ENCODE peak calls at places on chromosomes 13 and 19, in eight cellular contexts. B, T, C, G, X, O, D and M are unnamed samples.
A peak's percentile ranks its signal among the peaks of the same experiment; 100 is the strongest.

GRCh38 chr13:58985845-58986244 is 1177.9 kb downstream of the DIAPH3 start:
- DNase-seq in T (no peak), B (no peak), D (no peak), O (no peak), C (no peak), G (no peak), X (no peak), M (no peak)

GRCh38 chr19:1582201-1582600 is 10.5 kb downstream of the MBD3 start:
- DNase-seq in B (no peak), O (no peak), C (no peak), G (no peak), X (no peak), T (no peak), D (no peak), M (no peak)

GRCh38 chr13:41403983-41404382 is 53.4 kb upstream of the RGCC start:
- DNase-seq in B (no peak), X (no peak), G (no peak), O (no peak), D (no peak), C (no peak), T (no peak), M (no peak)

GRCh38 chr19:29001922-29002247 is 211.1 kb downstream of the UQCRFS1 start:
- DNase-seq in B (no peak), X (peak; percentile 54), C (no peak), D (no peak), T (no peak), G (peak; percentile 11), O (no peak), M (no peak)

GRCh38 chr19:46772170-46773017 is 16.0 kb downstream of the SLC1A5 start:
- DNase-seq in B (no peak), X (no peak), G (no peak), O (no peak), C (no peak), D (no peak), T (no peak), M (no peak)

GRCh38 chr13:71030789-71031188 is 836.2 kb downstream of the DACH1 start:
- DNase-seq in X (no peak), G (no peak), C (no peak), D (no peak), B (no peak), O (no peak), T (no peak), M (no peak)

GRCh38 chr19:23709347-23709746 is 22.3 kb upstream of the ZNF675 start:
- DNase-seq in D (no peak), G (no peak), B (no peak), C (no peak), O (no peak), T (no peak), X (no peak), M (no peak)

GRCh38 chr13:43054803-43055802 is 31.7 kb downstream of the DNAJC15 start:
- DNase-seq in O (no peak), B (no peak), G (peak; percentile 90), D (no peak), T (no peak), X (no peak), C (no peak), M (no peak)

GRCh38 chr13:36453518-36453917 is 21.2 kb downstream of the CCNA1 start:
- DNase-seq in X (peak; percentile 29), D (no peak), C (no peak), B (no peak), T (peak; percentile 20), O (no peak), G (peak; percentile 48), M (no peak)

GRCh38 chr13:63636231-63636993 is 2220.8 kb upstream of the PCDH20 start:
- DNase-seq in D (peak; percentile 13), X (no peak), C (no peak), B (no peak), T (peak; percentile 23), G (no peak), O (no peak), M (no peak)